ENCODE peak calls at places on chromosomes 6 and 20, in five cellular contexts. B, H, I, U and T are unnamed samples.

GRCh38 chr20:42338274-42339172 is 720.3 kb upstream of the CHD6 start:
- DNase-seq in I (no peak), U (no peak), B (peak), H (no peak), T (no peak)

GRCh38 chr6:68697394-68697793 is 62.3 kb downstream of the ADGRB3 start:
- DNase-seq in H (no peak), U (no peak), B (no peak), I (no peak), T (no peak)

GRCh38 chr6:122749451-122750050 is 30.0 kb upstream of the FABP7 start:
- DNase-seq in H (no peak), U (no peak), I (no peak), B (no peak), T (no peak)

GRCh38 chr20:16553161-16553560 is 20.1 kb downstream of the KIF16B start:
- DNase-seq in H (no peak), U (no peak), I (no peak), B (no peak), T (no peak)

GRCh38 chr20:52105573-52106422 is 85.8 kb downstream of the ZFP64 start:
- DNase-seq in H (no peak), U (peak), I (peak), B (peak), T (no peak)

GRCh38 chr6:26194329-26194701 is 107.1 kb downstream of the HFE start:
- DNase-seq in I (no peak), B (no peak), H (no peak), U (peak), T (no peak)

GRCh38 chr6:74320076-74320475 is 624.1 kb downstream of the CD109 start:
- DNase-seq in I (no peak), B (no peak), U (no peak), H (no peak), T (no peak)

GRCh38 chr6:43768983-43769525 is 957 bp upstream of the VEGFA start:
- DNase-seq in B (peak), U (no peak), I (peak), H (peak), T (no peak)

GRCh38 chr20:36523341-36523740 is 18.0 kb upstream of the MYL9 start:
- DNase-seq in H (no peak), I (peak), B (no peak), U (no peak), T (no peak)

GRCh38 chr6:13044390-13044789 is 283.9 kb downstream of the TBC1D7 start:
- DNase-seq in H (no peak), B (no peak), I (no peak), U (peak), T (no peak)

GRCh38 chr20:20518263-20518662 is 150.4 kb downstream of the INSM1 start:
- DNase-seq in B (no peak), H (no peak), I (no peak), U (no peak), T (no peak)

GRCh38 chr20:50969912-50970311 is 11.3 kb downstream of the MOCS3 start:
- DNase-seq in B (no peak), H (no peak), U (no peak), I (no peak), T (no peak)

GRCh38 chr6:66200390-66200789 is 493.4 kb upstream of the EYS start:
- DNase-seq in B (no peak), U (no peak), I (no peak), H (no peak), T (no peak)

GRCh38 chr6:126167726-126168125 is 172.2 kb upstream of the CENPW start:
- DNase-seq in B (no peak), U (no peak), I (peak), H (no peak), T (no peak)

GRCh38 chr6:37640776-37641395 is 56.8 kb downstream of the MDGA1 start:
- DNase-seq in H (no peak), B (no peak), U (no peak), I (no peak), T (no peak)

GRCh38 chr6:37516920-37517405 is 17.3 kb upstream of the CCDC167 start:
- DNase-seq in I (no peak), H (no peak), U (no peak), B (no peak), T (no peak)

GRCh38 chr6:152986978-152987377 is 4.1 kb upstream of the FBXO5 start:
- DNase-seq in U (no peak), B (no peak), H (no peak), I (no peak), T (no peak)

GRCh38 chr6:51960419-51960818 is 127.0 kb downstream of the PKHD1 start:
- DNase-seq in H (no peak), B (no peak), I (no peak), U (no peak), T (no peak)

GRCh38 chr6:170033666-170034065 is 257.2 kb downstream of the DLL1 start:
- DNase-seq in H (no peak), I (no peak), B (peak), U (no peak), T (no peak)

GRCh38 chr6:149464411-149464810 is 20.4 kb downstream of the ZC3H12D start:
- DNase-seq in U (no peak), B (no peak), I (no peak), H (no peak), T (no peak)

GRCh38 chr6:96302991-96303390 is 218.6 kb upstream of the UFL1 start:
- DNase-seq in I (no peak), B (no peak), H (no peak), U (no peak), T (no peak)

GRCh38 chr6:87281426-87281825 is 41.0 kb upstream of the SMIM8 start:
- DNase-seq in U (no peak), H (no peak), I (no peak), B (no peak), T (no peak)

GRCh38 chr6:1636971-1637871 is 27.5 kb downstream of the FOXC1 start:
- DNase-seq in I (no peak), B (no peak), U (peak), H (no peak), T (no peak)

GRCh38 chr20:60224914-60225313 is 266.7 kb downstream of the CDH26 start:
- DNase-seq in I (peak), B (no peak), U (peak), H (no peak), T (no peak)

GRCh38 chr6:138485005-138485545 is 14.2 kb downstream of the NHSL1 start:
- DNase-seq in I (peak), B (no peak), H (no peak), U (no peak), T (no peak)

GRCh38 chr20:48962976-48963730 is 41.6 kb downstream of the ARFGEF2 start:
- DNase-seq in U (no peak), B (peak), H (no peak), I (peak), T (no peak)

GRCh38 chr6:127120109-127120786 is 1.8 kb downstream of the RSPO3 start:
- DNase-seq in U (no peak), B (no peak), I (no peak), H (no peak), T (no peak)

GRCh38 chr6:41504526-41505021 is 41.6 kb upstream of the FOXP4 start:
- DNase-seq in U (no peak), B (no peak), H (no peak), I (peak), T (no peak)

GRCh38 chr20:16615199-16615598 is 42.0 kb upstream of the KIF16B start:
- DNase-seq in I (peak), U (no peak), H (peak), B (no peak), T (no peak)

GRCh38 chr20:61218886-61219480 is 33.1 kb upstream of the CDH4 start:
- DNase-seq in H (peak), U (no peak), B (no peak), I (peak), T (no peak)

GRCh38 chr6:30834643-30835042 is 49.7 kb upstream of the DDR1 start:
- DNase-seq in I (no peak), U (peak), H (no peak), B (no peak), T (no peak)

GRCh38 chr20:25246182-25246943 is 1.5 kb upstream of the PYGB start:
- DNase-seq in U (peak), H (no peak), B (peak), I (peak), T (no peak)

GRCh38 chr6:48757661-48758060 is 646.7 kb upstream of the PTCHD4 start:
- DNase-seq in B (no peak), U (no peak), H (no peak), I (no peak), T (no peak)

GRCh38 chr20:10792291-10792690 is 118.5 kb upstream of the JAG1 start:
- DNase-seq in B (no peak), U (no peak), H (no peak), I (no peak), T (no peak)

GRCh38 chr6:54718541-54719023 is 128.0 kb upstream of the FAM83B start:
- DNase-seq in H (no peak), B (no peak), I (no peak), U (no peak), T (no peak)

GRCh38 chr20:818001-818664 is 15.4 kb upstream of the FAM110A start:
- DNase-seq in H (no peak), U (no peak), B (no peak), I (no peak), T (no peak)

GRCh38 chr20:32457476-32457986 is 99.4 kb downstream of the ASXL1 start:
- DNase-seq in U (no peak), B (no peak), I (peak), H (no peak), T (no peak)

GRCh38 chr6:5513393-5513792 is 252.1 kb downstream of the FARS2 start:
- DNase-seq in B (no peak), U (no peak), I (no peak), H (no peak), T (no peak)

GRCh38 chr20:313948-314347 is 11.4 kb upstream of the SOX12 start:
- DNase-seq in U (no peak), H (no peak), B (no peak), I (peak), T (no peak)

GRCh38 chr6:52307900-52308372 is 23.4 kb upstream of the MCM3 start:
- DNase-seq in I (no peak), U (peak), B (no peak), H (no peak), T (no peak)

GRCh38 chr6:145227593-145227992 is 507.7 kb downstream of the EPM2A start:
- DNase-seq in U (no peak), H (no peak), B (no peak), I (no peak), T (no peak)
- TF ChIP-seq CTCF in U (no peak), H (no peak), B (no peak), I (no peak), T (no peak)

DNA sequence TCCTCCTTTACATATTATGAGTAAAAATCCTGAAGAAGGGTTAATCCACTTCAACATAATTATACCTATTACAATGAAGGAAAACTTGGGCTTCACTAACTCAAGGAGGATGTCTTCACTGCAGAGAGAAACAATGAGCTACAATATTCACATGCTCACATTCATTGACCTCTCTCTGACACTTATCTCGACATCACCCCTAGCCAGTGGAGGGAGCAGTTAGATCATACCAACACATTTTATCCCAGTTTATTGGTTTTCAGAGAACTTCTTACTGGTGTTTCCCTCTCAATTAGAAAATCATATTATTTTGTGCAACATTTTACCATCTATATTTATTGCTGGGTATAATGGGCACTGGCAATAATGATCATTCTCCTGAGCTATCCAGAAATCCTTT is 646.5 kb downstream of the TENT5A start:
- DNase-seq in I (no peak), H (no peak), B (no peak), U (no peak), T (no peak)
- TF ChIP-seq CTCF in I (no peak), H (peak), B (no peak), U (no peak), T (no peak)

GRCh38 chr20:34824861-34825529 is 456 bp downstream of the NCOA6 start:
- DNase-seq in H (no peak), B (peak), I (peak), U (peak), T (peak)
- TF ChIP-seq CTCF in H (no peak), B (no peak), I (no peak), U (peak), T (no peak)

DNA sequence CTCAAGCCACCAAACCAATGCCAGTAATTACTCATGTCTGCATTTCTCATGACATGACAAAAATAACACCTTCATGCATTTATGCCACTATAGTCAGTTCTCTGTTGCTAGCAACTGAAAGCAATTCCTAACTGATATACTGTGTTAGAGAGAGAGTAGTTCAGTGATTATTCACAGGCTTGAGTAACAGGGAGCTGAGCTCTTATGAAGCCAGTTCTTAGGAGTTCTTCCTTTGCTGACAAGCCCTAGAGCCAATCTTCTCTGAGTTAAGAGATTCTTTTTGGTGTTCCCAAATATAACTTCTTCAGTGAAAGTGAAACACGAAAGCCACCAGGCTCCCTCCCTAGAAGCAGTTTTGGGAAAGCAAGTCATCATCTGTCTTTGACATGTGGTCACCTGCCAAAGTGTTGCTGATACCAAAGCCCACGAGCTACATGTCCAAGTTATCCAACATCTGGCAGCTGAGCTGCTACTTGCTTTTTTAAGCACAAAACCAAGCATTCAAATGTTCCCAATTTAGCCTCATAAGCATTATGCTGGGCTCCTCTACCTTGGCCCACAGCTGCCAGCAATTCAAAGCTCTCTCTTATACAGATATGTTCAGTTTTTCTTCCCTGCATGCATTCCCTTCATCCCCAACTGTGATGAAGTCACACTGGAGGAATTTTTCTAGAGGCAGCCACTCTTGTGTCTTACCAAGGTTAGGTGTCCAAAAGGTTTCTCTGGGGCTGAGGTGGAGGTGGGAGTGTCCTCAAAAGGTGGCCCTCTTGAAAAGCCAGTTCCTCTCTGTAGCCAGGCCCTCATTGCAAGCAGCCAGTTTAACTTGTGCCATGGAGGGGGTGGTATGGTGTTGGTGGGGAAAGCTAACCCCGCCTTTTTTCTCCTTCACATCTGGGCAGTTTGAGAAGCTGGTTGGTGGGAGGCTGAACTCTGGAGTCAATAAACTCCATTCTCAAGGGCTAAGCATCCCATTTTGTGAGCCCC is 92.7 kb upstream of the ARMC2 start:
- DNase-seq in H (peak), U (no peak), B (no peak), I (no peak), T (no peak)
- TF ChIP-seq CTCF in H (no peak), U (no peak), B (no peak), I (no peak), T (no peak)

GRCh38 chr20:44092551-44093248 is 94.3 kb downstream of the JPH2 start:
- DNase-seq in B (no peak), I (peak), U (peak), H (no peak), T (no peak)

GRCh38 chr20:44089987-44090674 is 96.9 kb downstream of the JPH2 start:
- DNase-seq in H (no peak), U (peak), I (peak), B (no peak), T (no peak)

GRCh38 chr20:44095831-44096230 is 91.2 kb downstream of the JPH2 start:
- DNase-seq in U (no peak), H (no peak), I (no peak), B (no peak), T (no peak)

GRCh38 chr20:44091026-44091425 is 96.0 kb downstream of the JPH2 start:
- DNase-seq in U (no peak), H (no peak), B (no peak), I (peak), T (no peak)

DNA sequence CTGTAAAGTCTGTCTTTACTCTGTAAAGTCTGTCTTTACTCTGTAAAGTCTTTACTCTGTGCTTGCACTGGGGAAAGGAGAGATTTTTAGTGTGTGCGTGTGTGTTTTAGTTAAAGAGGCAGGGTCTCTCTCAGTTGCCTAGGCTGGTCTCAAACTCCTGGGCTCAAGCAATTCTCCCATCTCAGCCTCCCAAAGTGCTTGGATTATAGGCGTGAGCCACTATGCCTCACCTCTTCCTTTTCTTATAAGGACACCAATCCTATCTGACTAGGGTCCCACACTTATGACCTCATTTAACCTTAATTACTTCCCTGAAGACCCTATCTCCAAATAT is 93.8 kb downstream of the JPH2 start:
- DNase-seq in H (no peak), I (no peak), B (no peak), U (no peak), T (no peak)
- TF ChIP-seq CTCF in H (no peak), I (no peak), B (no peak), U (peak), T (no peak)

GRCh38 chr6:151430886-151431285 is 21.0 kb downstream of the RMND1 start:
- DNase-seq in I (no peak), U (no peak), H (no peak), B (no peak), T (no peak)
- TF ChIP-seq CTCF in I (no peak), U (peak), H (no peak), B (no peak), T (no peak)